ENCODE peak calls at places on chromosome 22, in six cellular contexts. One of them, this sample, is unnamed.

GRCh38 chr22:48316876-48317250 is 1510.8 kb downstream of the BRD1 start:
- DNase-seq in H9: peak
- DNase-seq in neuronal stem cell: no peak
- DNase-seq in mesenchymal stem cell: no peak
- DNase-seq in H1: peak
- DNase-seq in trophoblast cell: no peak
- DNase-seq in this sample: no peak

GRCh38 chr22:20957691-20958440 is 9.2 kb upstream of the AIFM3 start:
- DNase-seq in H9: peak
- DNase-seq in neuronal stem cell: no peak
- DNase-seq in mesenchymal stem cell: peak
- DNase-seq in H1: peak
- DNase-seq in trophoblast cell: peak
- DNase-seq in this sample: no peak

GRCh38 chr22:47168900-47169800 is 406.7 kb downstream of the TBC1D22A start:
- DNase-seq in H9: peak
- DNase-seq in neuronal stem cell: no peak
- DNase-seq in mesenchymal stem cell: peak
- DNase-seq in H1: peak
- DNase-seq in trophoblast cell: peak
- DNase-seq in this sample: peak

GRCh38 chr22:24506802-24507438 is 11.8 kb downstream of the UPB1 start:
- DNase-seq in H9: peak
- DNase-seq in neuronal stem cell: no peak
- DNase-seq in mesenchymal stem cell: peak
- DNase-seq in H1: no peak
- DNase-seq in trophoblast cell: no peak
- DNase-seq in this sample: peak

GRCh38 chr22:32728291-32728690 is 73.2 kb upstream of the TIMP3 start:
- DNase-seq in H9: no peak
- DNase-seq in neuronal stem cell: no peak
- DNase-seq in mesenchymal stem cell: no peak
- DNase-seq in H1: no peak
- DNase-seq in trophoblast cell: no peak
- DNase-seq in this sample: no peak

GRCh38 chr22:36010913-36011312 is 17.7 kb downstream of the RBFOX2 start:
- DNase-seq in H9: no peak
- DNase-seq in neuronal stem cell: no peak
- DNase-seq in mesenchymal stem cell: peak
- DNase-seq in H1: no peak
- DNase-seq in trophoblast cell: peak
- DNase-seq in this sample: peak

GRCh38 chr22:46687460-46687859 is 50.6 kb downstream of the CERK start:
- DNase-seq in H9: no peak
- DNase-seq in neuronal stem cell: no peak
- DNase-seq in mesenchymal stem cell: no peak
- DNase-seq in H1: no peak
- DNase-seq in trophoblast cell: no peak
- DNase-seq in this sample: no peak

GRCh38 chr22:37244114-37244921 is at the start of gene RAC2:
- DNase-seq in H9: peak
- DNase-seq in neuronal stem cell: no peak
- DNase-seq in mesenchymal stem cell: peak
- DNase-seq in H1: no peak
- DNase-seq in trophoblast cell: no peak
- DNase-seq in this sample: peak

GRCh38 chr22:33544707-33545106 is 375.6 kb downstream of the LARGE1 start:
- DNase-seq in H9: no peak
- DNase-seq in neuronal stem cell: no peak
- DNase-seq in mesenchymal stem cell: peak
- DNase-seq in H1: no peak
- DNase-seq in trophoblast cell: no peak
- DNase-seq in this sample: peak

GRCh38 chr22:40247976-40248375 is 70.3 kb downstream of the TNRC6B start:
- DNase-seq in H9: no peak
- DNase-seq in neuronal stem cell: no peak
- DNase-seq in mesenchymal stem cell: no peak
- DNase-seq in H1: no peak
- DNase-seq in trophoblast cell: no peak
- DNase-seq in this sample: no peak

GRCh38 chr22:36356708-36357694 is 30.8 kb downstream of the MYH9 start:
- DNase-seq in H9: no peak
- DNase-seq in neuronal stem cell: no peak
- DNase-seq in mesenchymal stem cell: peak
- DNase-seq in H1: no peak
- DNase-seq in trophoblast cell: peak
- DNase-seq in this sample: peak

GRCh38 chr22:21991774-21992173 is 9.2 kb upstream of the TOP3B start:
- DNase-seq in H9: no peak
- DNase-seq in neuronal stem cell: no peak
- DNase-seq in mesenchymal stem cell: no peak
- DNase-seq in H1: no peak
- DNase-seq in trophoblast cell: no peak
- DNase-seq in this sample: no peak

GRCh38 chr22:40325315-40325714 is 21.0 kb upstream of the ADSL start:
- DNase-seq in H9: no peak
- DNase-seq in neuronal stem cell: no peak
- DNase-seq in mesenchymal stem cell: no peak
- DNase-seq in H1: no peak
- DNase-seq in trophoblast cell: no peak
- DNase-seq in this sample: no peak

GRCh38 chr22:48257690-48258065 is 1495.2 kb downstream of the TBC1D22A start:
- DNase-seq in H9: no peak
- DNase-seq in neuronal stem cell: no peak
- DNase-seq in mesenchymal stem cell: no peak
- DNase-seq in H1: no peak
- DNase-seq in trophoblast cell: peak
- DNase-seq in this sample: no peak

GRCh38 chr22:22721681-22722309 is 77.4 kb downstream of the GGTLC2 start:
- DNase-seq in H9: no peak
- DNase-seq in neuronal stem cell: no peak
- DNase-seq in mesenchymal stem cell: peak
- DNase-seq in H1: no peak
- DNase-seq in trophoblast cell: peak
- DNase-seq in this sample: peak

GRCh38 chr22:23496445-23496833 is 83.7 kb downstream of the IGLL1 start:
- DNase-seq in H9: no peak
- DNase-seq in neuronal stem cell: no peak
- DNase-seq in mesenchymal stem cell: no peak
- DNase-seq in H1: no peak
- DNase-seq in trophoblast cell: no peak
- DNase-seq in this sample: no peak

GRCh38 chr22:37433786-37434185 is 6.5 kb upstream of the ELFN2 start:
- DNase-seq in H9: no peak
- DNase-seq in neuronal stem cell: no peak
- DNase-seq in mesenchymal stem cell: no peak
- DNase-seq in H1: no peak
- DNase-seq in trophoblast cell: no peak
- DNase-seq in this sample: no peak

GRCh38 chr22:24236656-24237055 is 8.2 kb downstream of the GGT5 start:
- DNase-seq in H9: no peak
- DNase-seq in neuronal stem cell: no peak
- DNase-seq in mesenchymal stem cell: no peak
- DNase-seq in H1: no peak
- DNase-seq in trophoblast cell: no peak
- DNase-seq in this sample: no peak

GRCh38 chr22:40204331-40205116 is 26.8 kb downstream of the TNRC6B start:
- DNase-seq in H9: no peak
- DNase-seq in neuronal stem cell: no peak
- DNase-seq in mesenchymal stem cell: peak
- DNase-seq in H1: no peak
- DNase-seq in trophoblast cell: peak
- DNase-seq in this sample: peak

GRCh38 chr22:50048066-50048765 is 9.9 kb downstream of the TTLL8 start:
- DNase-seq in H9: no peak
- DNase-seq in neuronal stem cell: no peak
- DNase-seq in mesenchymal stem cell: no peak
- DNase-seq in H1: no peak
- DNase-seq in trophoblast cell: no peak
- DNase-seq in this sample: no peak
- H3K14ac ChIP-seq in H9: no peak
- H3K14ac ChIP-seq in neuronal stem cell: no peak
- H3K14ac ChIP-seq in mesenchymal stem cell: no peak
- H3K14ac ChIP-seq in H1: no peak
- H3K14ac ChIP-seq in trophoblast cell: no peak
- H3K14ac ChIP-seq in this sample: no peak

GRCh38 chr22:17060126-17060525 is 24.7 kb upstream of the IL17RA start:
- DNase-seq in H9: no peak
- DNase-seq in neuronal stem cell: no peak
- DNase-seq in mesenchymal stem cell: no peak
- DNase-seq in H1: peak
- DNase-seq in trophoblast cell: no peak
- DNase-seq in this sample: no peak

GRCh38 chr22:17063372-17064106 is 21.3 kb upstream of the IL17RA start:
- DNase-seq in H9: no peak
- DNase-seq in neuronal stem cell: no peak
- DNase-seq in mesenchymal stem cell: no peak
- DNase-seq in H1: peak
- DNase-seq in trophoblast cell: no peak
- DNase-seq in this sample: no peak

GRCh38 chr22:17064498-17065100 is 20.2 kb upstream of the IL17RA start:
- DNase-seq in H9: no peak
- DNase-seq in neuronal stem cell: no peak
- DNase-seq in mesenchymal stem cell: no peak
- DNase-seq in H1: peak
- DNase-seq in trophoblast cell: no peak
- DNase-seq in this sample: no peak

GRCh38 chr22:17065433-17065832 is 19.4 kb upstream of the IL17RA start:
- DNase-seq in H9: no peak
- DNase-seq in neuronal stem cell: no peak
- DNase-seq in mesenchymal stem cell: no peak
- DNase-seq in H1: peak
- DNase-seq in trophoblast cell: no peak
- DNase-seq in this sample: no peak
- H3K14ac ChIP-seq in H9: no peak
- H3K14ac ChIP-seq in neuronal stem cell: no peak
- H3K14ac ChIP-seq in mesenchymal stem cell: no peak
- H3K14ac ChIP-seq in H1: no peak
- H3K14ac ChIP-seq in trophoblast cell: no peak
- H3K14ac ChIP-seq in this sample: no peak

GRCh38 chr22:31040542-31041398 is 40.3 kb upstream of the SMTN start:
- DNase-seq in H9: no peak
- DNase-seq in neuronal stem cell: no peak
- DNase-seq in mesenchymal stem cell: no peak
- DNase-seq in H1: no peak
- DNase-seq in trophoblast cell: no peak
- DNase-seq in this sample: no peak

GRCh38 chr22:31044262-31044861 is 36.8 kb upstream of the SMTN start:
- DNase-seq in H9: peak
- DNase-seq in neuronal stem cell: no peak
- DNase-seq in mesenchymal stem cell: no peak
- DNase-seq in H1: no peak
- DNase-seq in trophoblast cell: no peak
- DNase-seq in this sample: peak

GRCh38 chr22:31039393-31039792 is 41.7 kb upstream of the SMTN start:
- DNase-seq in H9: no peak
- DNase-seq in neuronal stem cell: no peak
- DNase-seq in mesenchymal stem cell: peak
- DNase-seq in H1: no peak
- DNase-seq in trophoblast cell: peak
- DNase-seq in this sample: peak

GRCh38 chr22:31036671-31037550 is 44.2 kb upstream of the SMTN start:
- DNase-seq in H9: no peak
- DNase-seq in neuronal stem cell: no peak
- DNase-seq in mesenchymal stem cell: peak
- DNase-seq in H1: no peak
- DNase-seq in trophoblast cell: peak
- DNase-seq in this sample: peak

DNA sequence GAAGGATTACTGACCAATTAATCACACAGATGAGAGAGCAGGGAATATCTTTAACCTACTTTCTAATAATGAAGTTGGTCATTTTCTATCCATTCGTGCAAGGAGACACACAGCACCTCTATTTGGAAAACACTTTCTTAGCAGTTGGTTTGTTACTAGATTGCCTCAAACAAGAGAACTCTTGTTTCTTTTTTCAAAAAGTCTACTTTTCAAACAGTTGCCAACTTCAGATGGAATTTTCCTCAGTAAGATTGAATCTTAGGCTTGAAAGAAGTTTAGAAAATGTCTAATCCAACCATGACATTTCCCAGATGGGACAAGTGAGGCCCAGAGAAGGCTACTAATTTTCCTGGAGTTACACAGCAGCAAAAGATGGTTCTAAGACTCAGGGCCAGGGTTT is 42.4 kb upstream of the SMTN start:
- DNase-seq in H9: no peak
- DNase-seq in neuronal stem cell: no peak
- DNase-seq in mesenchymal stem cell: no peak
- DNase-seq in H1: no peak
- DNase-seq in trophoblast cell: no peak
- DNase-seq in this sample: no peak
- H3K14ac ChIP-seq in H9: no peak
- H3K14ac ChIP-seq in neuronal stem cell: no peak
- H3K14ac ChIP-seq in mesenchymal stem cell: no peak
- H3K14ac ChIP-seq in H1: no peak
- H3K14ac ChIP-seq in trophoblast cell: no peak
- H3K14ac ChIP-seq in this sample: peak

GRCh38 chr22:42869463-42869862 is 12.4 kb upstream of the ARFGAP3 start:
- DNase-seq in H9: no peak
- DNase-seq in neuronal stem cell: no peak
- DNase-seq in mesenchymal stem cell: no peak
- DNase-seq in H1: no peak
- DNase-seq in trophoblast cell: no peak
- DNase-seq in this sample: no peak
- H3K14ac ChIP-seq in H9: no peak
- H3K14ac ChIP-seq in neuronal stem cell: no peak
- H3K14ac ChIP-seq in mesenchymal stem cell: no peak
- H3K14ac ChIP-seq in H1: no peak
- H3K14ac ChIP-seq in trophoblast cell: no peak
- H3K14ac ChIP-seq in this sample: no peak

DNA sequence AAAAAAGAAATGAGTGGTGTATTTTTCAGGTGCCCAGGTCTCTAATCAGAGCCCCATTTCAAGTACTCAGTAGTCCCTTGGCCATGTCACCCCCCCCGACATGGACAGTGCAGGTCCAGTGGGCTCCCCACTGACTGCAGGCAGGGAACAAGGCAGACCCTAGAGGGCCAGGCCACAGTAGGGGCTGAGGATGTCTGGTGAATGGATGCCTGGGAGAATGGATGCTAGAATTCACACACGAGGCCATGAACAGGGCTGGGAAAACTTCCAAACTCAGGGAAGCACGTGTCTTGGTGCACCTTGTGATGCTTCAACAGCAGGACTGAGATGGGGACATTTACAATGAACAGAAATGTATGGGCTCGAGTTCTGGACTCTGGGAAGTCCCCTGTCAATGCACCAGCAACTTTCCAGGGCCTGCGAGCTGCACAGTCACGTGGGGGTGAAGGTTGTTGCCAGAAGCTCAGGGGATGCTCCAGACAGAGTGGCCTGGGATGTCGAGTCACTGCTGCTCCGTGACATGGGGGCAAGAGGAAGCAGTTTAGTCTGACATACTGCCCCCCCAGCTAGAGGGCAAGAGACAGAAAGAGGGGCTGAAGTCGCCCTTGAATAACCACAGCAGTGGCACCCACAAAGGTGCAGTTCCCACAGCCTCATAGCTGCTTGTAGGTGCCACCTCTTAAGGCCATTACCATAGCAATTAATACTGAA is 3.1 kb downstream of the APOBEC3G start:
- DNase-seq in H9: no peak
- DNase-seq in neuronal stem cell: no peak
- DNase-seq in mesenchymal stem cell: no peak
- DNase-seq in H1: no peak
- DNase-seq in trophoblast cell: no peak
- DNase-seq in this sample: no peak
- H3K14ac ChIP-seq in H9: peak
- H3K14ac ChIP-seq in neuronal stem cell: no peak
- H3K14ac ChIP-seq in mesenchymal stem cell: no peak
- H3K14ac ChIP-seq in H1: no peak
- H3K14ac ChIP-seq in trophoblast cell: no peak
- H3K14ac ChIP-seq in this sample: no peak

This sample was measured in IMR-90.